ENCODE peak calls at places on chromosomes 4 and X, in six cellular contexts. One of them, this sample, is unnamed.

GRCh38 chr4:22492987-22493386 is 22.9 kb downstream of the ADGRA3 start:
- DNase-seq in stimulated activated CD8-positive, alpha-beta memory T cell treated with anti-CD3 and anti-CD28 coated beads, Interleukin-4, amount 100 ng/mL, for 4 hours: no peak
- DNase-seq in T-helper 1 cell: no peak
- DNase-seq in erythroblast: no peak
- DNase-seq in AG08395: no peak
- DNase-seq in memory B cell: no peak
- DNase-seq in this sample: no peak

GRCh38 chrX:132737743-132738142 is 220.7 kb downstream of the HS6ST2 start:
- DNase-seq in T-helper 1 cell: no peak
- DNase-seq in erythroblast: no peak
- DNase-seq in memory B cell: no peak
- DNase-seq in stimulated activated CD8-positive, alpha-beta memory T cell treated with anti-CD3 and anti-CD28 coated beads, Interleukin-4, amount 100 ng/mL, for 4 hours: peak
- DNase-seq in AG08395: no peak
- DNase-seq in this sample: peak

GRCh38 chr4:38856524-38857337 is at the start of gene TLR6:
- DNase-seq in stimulated activated CD8-positive, alpha-beta memory T cell treated with anti-CD3 and anti-CD28 coated beads, Interleukin-4, amount 100 ng/mL, for 4 hours: no peak
- DNase-seq in memory B cell: peak
- DNase-seq in AG08395: peak
- DNase-seq in T-helper 1 cell: peak
- DNase-seq in erythroblast: peak
- DNase-seq in this sample: peak

GRCh38 chr4:62528874-62529273 is 1328.7 kb downstream of the ADGRL3 start:
- DNase-seq in stimulated activated CD8-positive, alpha-beta memory T cell treated with anti-CD3 and anti-CD28 coated beads, Interleukin-4, amount 100 ng/mL, for 4 hours: no peak
- DNase-seq in erythroblast: no peak
- DNase-seq in T-helper 1 cell: no peak
- DNase-seq in AG08395: no peak
- DNase-seq in memory B cell: no peak
- DNase-seq in this sample: no peak

GRCh38 chr4:174522183-174523002 is at the start of gene HPGD:
- DNase-seq in erythroblast: peak
- DNase-seq in memory B cell: peak
- DNase-seq in T-helper 1 cell: peak
- DNase-seq in AG08395: no peak
- DNase-seq in stimulated activated CD8-positive, alpha-beta memory T cell treated with anti-CD3 and anti-CD28 coated beads, Interleukin-4, amount 100 ng/mL, for 4 hours: peak
- DNase-seq in this sample: peak

GRCh38 chr4:185322805-185323204 is 72.9 kb downstream of the LRP2BP start:
- DNase-seq in erythroblast: no peak
- DNase-seq in stimulated activated CD8-positive, alpha-beta memory T cell treated with anti-CD3 and anti-CD28 coated beads, Interleukin-4, amount 100 ng/mL, for 4 hours: no peak
- DNase-seq in T-helper 1 cell: no peak
- DNase-seq in memory B cell: no peak
- DNase-seq in AG08395: no peak
- DNase-seq in this sample: no peak

GRCh38 chr4:10295326-10295725 is 161.9 kb downstream of the ZNF518B start:
- DNase-seq in memory B cell: no peak
- DNase-seq in stimulated activated CD8-positive, alpha-beta memory T cell treated with anti-CD3 and anti-CD28 coated beads, Interleukin-4, amount 100 ng/mL, for 4 hours: no peak
- DNase-seq in AG08395: no peak
- DNase-seq in T-helper 1 cell: no peak
- DNase-seq in erythroblast: no peak
- DNase-seq in this sample: no peak

GRCh38 chrX:37926700-37927099 is 79.3 kb upstream of the DYNLT3 start:
- DNase-seq in AG08395: peak
- DNase-seq in T-helper 1 cell: no peak
- DNase-seq in stimulated activated CD8-positive, alpha-beta memory T cell treated with anti-CD3 and anti-CD28 coated beads, Interleukin-4, amount 100 ng/mL, for 4 hours: no peak
- DNase-seq in erythroblast: peak
- DNase-seq in memory B cell: no peak
- DNase-seq in this sample: no peak

GRCh38 chrX:47543496-47543895 is 17.5 kb upstream of the ARAF start:
- DNase-seq in memory B cell: no peak
- DNase-seq in stimulated activated CD8-positive, alpha-beta memory T cell treated with anti-CD3 and anti-CD28 coated beads, Interleukin-4, amount 100 ng/mL, for 4 hours: no peak
- DNase-seq in AG08395: no peak
- DNase-seq in erythroblast: no peak
- DNase-seq in T-helper 1 cell: no peak
- DNase-seq in this sample: no peak

GRCh38 chr4:56531149-56531770 is 25.7 kb downstream of the ARL9 start:
- DNase-seq in T-helper 1 cell: no peak
- DNase-seq in stimulated activated CD8-positive, alpha-beta memory T cell treated with anti-CD3 and anti-CD28 coated beads, Interleukin-4, amount 100 ng/mL, for 4 hours: no peak
- DNase-seq in AG08395: no peak
- DNase-seq in memory B cell: no peak
- DNase-seq in erythroblast: peak
- DNase-seq in this sample: no peak

GRCh38 chr4:56727150-56727549 is 46.1 kb upstream of the HOPX start:
- DNase-seq in stimulated activated CD8-positive, alpha-beta memory T cell treated with anti-CD3 and anti-CD28 coated beads, Interleukin-4, amount 100 ng/mL, for 4 hours: no peak
- DNase-seq in erythroblast: no peak
- DNase-seq in AG08395: no peak
- DNase-seq in memory B cell: no peak
- DNase-seq in T-helper 1 cell: no peak
- DNase-seq in this sample: no peak

GRCh38 chr4:132169660-132170059 is 979.4 kb upstream of the PCDH10 start:
- DNase-seq in memory B cell: no peak
- DNase-seq in stimulated activated CD8-positive, alpha-beta memory T cell treated with anti-CD3 and anti-CD28 coated beads, Interleukin-4, amount 100 ng/mL, for 4 hours: no peak
- DNase-seq in erythroblast: no peak
- DNase-seq in AG08395: no peak
- DNase-seq in T-helper 1 cell: no peak
- DNase-seq in this sample: no peak

GRCh38 chrX:82677281-82677680 is 830.8 kb upstream of the POU3F4 start:
- DNase-seq in T-helper 1 cell: no peak
- DNase-seq in erythroblast: no peak
- DNase-seq in stimulated activated CD8-positive, alpha-beta memory T cell treated with anti-CD3 and anti-CD28 coated beads, Interleukin-4, amount 100 ng/mL, for 4 hours: no peak
- DNase-seq in AG08395: no peak
- DNase-seq in memory B cell: no peak
- DNase-seq in this sample: no peak

GRCh38 chr4:28279249-28279648 is 1418.6 kb downstream of the STIM2 start:
- DNase-seq in T-helper 1 cell: no peak
- DNase-seq in AG08395: no peak
- DNase-seq in erythroblast: no peak
- DNase-seq in stimulated activated CD8-positive, alpha-beta memory T cell treated with anti-CD3 and anti-CD28 coated beads, Interleukin-4, amount 100 ng/mL, for 4 hours: no peak
- DNase-seq in memory B cell: no peak
- DNase-seq in this sample: no peak

GRCh38 chr4:16039139-16039538 is 44.7 kb downstream of the PROM1 start:
- DNase-seq in AG08395: no peak
- DNase-seq in erythroblast: no peak
- DNase-seq in memory B cell: no peak
- DNase-seq in T-helper 1 cell: no peak
- DNase-seq in stimulated activated CD8-positive, alpha-beta memory T cell treated with anti-CD3 and anti-CD28 coated beads, Interleukin-4, amount 100 ng/mL, for 4 hours: no peak
- DNase-seq in this sample: no peak

GRCh38 chrX:17441965-17442364 is 67.0 kb downstream of the NHS start:
- DNase-seq in memory B cell: no peak
- DNase-seq in erythroblast: no peak
- DNase-seq in T-helper 1 cell: no peak
- DNase-seq in AG08395: peak
- DNase-seq in stimulated activated CD8-positive, alpha-beta memory T cell treated with anti-CD3 and anti-CD28 coated beads, Interleukin-4, amount 100 ng/mL, for 4 hours: no peak
- DNase-seq in this sample: no peak

GRCh38 chr4:73842696-73843095 is 6.2 kb downstream of the CXCL6 start:
- DNase-seq in T-helper 1 cell: no peak
- DNase-seq in memory B cell: no peak
- DNase-seq in AG08395: no peak
- DNase-seq in erythroblast: no peak
- DNase-seq in stimulated activated CD8-positive, alpha-beta memory T cell treated with anti-CD3 and anti-CD28 coated beads, Interleukin-4, amount 100 ng/mL, for 4 hours: no peak
- DNase-seq in this sample: no peak

GRCh38 chrX:110081740-110082139 is 78.8 kb downstream of the TMEM164 start:
- DNase-seq in stimulated activated CD8-positive, alpha-beta memory T cell treated with anti-CD3 and anti-CD28 coated beads, Interleukin-4, amount 100 ng/mL, for 4 hours: no peak
- DNase-seq in AG08395: no peak
- DNase-seq in memory B cell: no peak
- DNase-seq in T-helper 1 cell: no peak
- DNase-seq in erythroblast: no peak
- DNase-seq in this sample: no peak

GRCh38 chrX:4674028-4674782 is 960.8 kb upstream of the PRKX start:
- DNase-seq in stimulated activated CD8-positive, alpha-beta memory T cell treated with anti-CD3 and anti-CD28 coated beads, Interleukin-4, amount 100 ng/mL, for 4 hours: no peak
- DNase-seq in T-helper 1 cell: no peak
- DNase-seq in AG08395: no peak
- DNase-seq in memory B cell: no peak
- DNase-seq in erythroblast: no peak
- DNase-seq in this sample: no peak